ENCODE peak calls at places on chromosomes 12 and 14, in four cellular contexts. One of them, this sample, is unnamed.

GRCh38 chr12:5480953-5481300 is 49.0 kb downstream of the NTF3 start:
- DNase-seq in brain microvascular endothelial cell: no peak
- DNase-seq in AG04450: no peak
- DNase-seq in choroid plexus epithelial cell: no peak
- DNase-seq in this sample: no peak

GRCh38 chr14:74140374-74140850 is 55.7 kb downstream of the LIN52 start:
- DNase-seq in brain microvascular endothelial cell: no peak
- DNase-seq in AG04450: no peak
- DNase-seq in choroid plexus epithelial cell: peak
- DNase-seq in this sample: peak

GRCh38 chr12:94150483-94151225 is 2.3 kb downstream of the PLXNC1 start:
- DNase-seq in brain microvascular endothelial cell: no peak
- DNase-seq in AG04450: no peak
- DNase-seq in choroid plexus epithelial cell: no peak
- DNase-seq in this sample: no peak

GRCh38 chr12:132359971-132360370 is 30.6 kb upstream of the GALNT9 start:
- DNase-seq in brain microvascular endothelial cell: no peak
- DNase-seq in AG04450: no peak
- DNase-seq in choroid plexus epithelial cell: no peak
- DNase-seq in this sample: no peak

GRCh38 chr14:67538501-67538900 is 5.4 kb downstream of the PLEKHH1 start:
- DNase-seq in brain microvascular endothelial cell: no peak
- DNase-seq in AG04450: no peak
- DNase-seq in choroid plexus epithelial cell: no peak
- DNase-seq in this sample: no peak

GRCh38 chr14:101367421-101368261 is 193.7 kb upstream of the DIO3 start:
- DNase-seq in brain microvascular endothelial cell: no peak
- DNase-seq in AG04450: no peak
- DNase-seq in choroid plexus epithelial cell: no peak
- DNase-seq in this sample: no peak

GRCh38 chr14:99274346-99275221 is 2.6 kb upstream of the BCL11B start:
- DNase-seq in brain microvascular endothelial cell: peak
- DNase-seq in AG04450: no peak
- DNase-seq in choroid plexus epithelial cell: peak
- DNase-seq in this sample: peak

GRCh38 chr14:50342211-50343080 is 30.3 kb downstream of the DMAC2L start:
- DNase-seq in brain microvascular endothelial cell: peak
- DNase-seq in AG04450: no peak
- DNase-seq in choroid plexus epithelial cell: peak
- DNase-seq in this sample: peak

GRCh38 chr14:69101331-69101826 is 51.5 kb downstream of the DCAF5 start:
- DNase-seq in brain microvascular endothelial cell: peak
- DNase-seq in AG04450: peak
- DNase-seq in choroid plexus epithelial cell: peak
- DNase-seq in this sample: peak

GRCh38 chr12:7145671-7146070 is 15.5 kb downstream of the CLSTN3 start:
- DNase-seq in brain microvascular endothelial cell: no peak
- DNase-seq in AG04450: no peak
- DNase-seq in choroid plexus epithelial cell: no peak
- DNase-seq in this sample: no peak

GRCh38 chr14:104350463-104351185 is 212.2 kb downstream of the KIF26A start:
- DNase-seq in brain microvascular endothelial cell: no peak
- DNase-seq in AG04450: no peak
- DNase-seq in choroid plexus epithelial cell: peak
- DNase-seq in this sample: no peak

GRCh38 chr12:84701966-84702365 is 210.6 kb downstream of the SLC6A15 start:
- DNase-seq in brain microvascular endothelial cell: peak
- DNase-seq in AG04450: no peak
- DNase-seq in choroid plexus epithelial cell: peak
- DNase-seq in this sample: no peak

GRCh38 chr14:52596320-52596719 is 43.7 kb downstream of the GPR137C start:
- DNase-seq in brain microvascular endothelial cell: no peak
- DNase-seq in AG04450: no peak
- DNase-seq in choroid plexus epithelial cell: no peak
- DNase-seq in this sample: no peak

GRCh38 chr14:55188686-55189295 is 2.6 kb downstream of the DLGAP5 start:
- DNase-seq in brain microvascular endothelial cell: no peak
- DNase-seq in AG04450: no peak
- DNase-seq in choroid plexus epithelial cell: no peak
- DNase-seq in this sample: peak
- H3K4me3 ChIP-seq in brain microvascular endothelial cell: no peak
- H3K4me3 ChIP-seq in AG04450: no peak
- H3K4me3 ChIP-seq in choroid plexus epithelial cell: no peak
- H3K4me3 ChIP-seq in this sample: no peak

GRCh38 chr12:112011685-112012084 is 1.3 kb downstream of the TMEM116 start:
- DNase-seq in brain microvascular endothelial cell: no peak
- DNase-seq in AG04450: no peak
- DNase-seq in choroid plexus epithelial cell: no peak
- DNase-seq in this sample: no peak

GRCh38 chr12:112012775-112013600 is at the start of the genes ERP29 and TMEM116:
- DNase-seq in brain microvascular endothelial cell: peak
- DNase-seq in AG04450: peak
- DNase-seq in choroid plexus epithelial cell: peak
- DNase-seq in this sample: peak

GRCh38 chr12:112010415-112011344 is 2.3 kb downstream of the TMEM116 start:
- DNase-seq in brain microvascular endothelial cell: no peak
- DNase-seq in AG04450: no peak
- DNase-seq in choroid plexus epithelial cell: no peak
- DNase-seq in this sample: no peak

GRCh38 chr12:112015938-112016337 is 2.7 kb downstream of the ERP29 start:
- DNase-seq in brain microvascular endothelial cell: no peak
- DNase-seq in AG04450: no peak
- DNase-seq in choroid plexus epithelial cell: no peak
- DNase-seq in this sample: no peak

GRCh38 chr12:112013601-112014402 is 576 bp downstream of the ERP29 start:
- DNase-seq in brain microvascular endothelial cell: peak
- DNase-seq in AG04450: no peak
- DNase-seq in choroid plexus epithelial cell: peak
- DNase-seq in this sample: peak
- TF ChIP-seq CTCF in brain microvascular endothelial cell: no peak
- TF ChIP-seq CTCF in AG04450: no peak
- TF ChIP-seq CTCF in choroid plexus epithelial cell: no peak
- TF ChIP-seq CTCF in this sample: no peak

GRCh38 chr14:76136476-76137160 is 15.1 kb upstream of the GPATCH2L start:
- DNase-seq in brain microvascular endothelial cell: no peak
- DNase-seq in AG04450: no peak
- DNase-seq in choroid plexus epithelial cell: no peak
- DNase-seq in this sample: no peak
- H3K4me3 ChIP-seq in brain microvascular endothelial cell: no peak
- H3K4me3 ChIP-seq in AG04450: no peak
- H3K4me3 ChIP-seq in choroid plexus epithelial cell: no peak
- H3K4me3 ChIP-seq in this sample: no peak

GRCh38 chr12:57454213-57454565 is 918 bp upstream of the INHBE start:
- DNase-seq in brain microvascular endothelial cell: no peak
- DNase-seq in AG04450: no peak
- DNase-seq in choroid plexus epithelial cell: no peak
- DNase-seq in this sample: no peak

GRCh38 chr12:57454566-57455373 is at the start of gene INHBE:
- DNase-seq in brain microvascular endothelial cell: no peak
- DNase-seq in AG04450: peak
- DNase-seq in choroid plexus epithelial cell: peak
- DNase-seq in this sample: peak

GRCh38 chr12:57452181-57452936 is 2.7 kb upstream of the INHBE start:
- DNase-seq in brain microvascular endothelial cell: peak
- DNase-seq in AG04450: peak
- DNase-seq in choroid plexus epithelial cell: peak
- DNase-seq in this sample: peak

GRCh38 chr12:57451233-57451778 is 3.8 kb upstream of the INHBE start:
- DNase-seq in brain microvascular endothelial cell: no peak
- DNase-seq in AG04450: no peak
- DNase-seq in choroid plexus epithelial cell: no peak
- DNase-seq in this sample: no peak

GRCh38 chr12:57452937-57453509 is 2.1 kb upstream of the INHBE start:
- DNase-seq in brain microvascular endothelial cell: peak
- DNase-seq in AG04450: no peak
- DNase-seq in choroid plexus epithelial cell: peak
- DNase-seq in this sample: peak
- TF ChIP-seq CTCF in brain microvascular endothelial cell: peak
- TF ChIP-seq CTCF in AG04450: peak
- TF ChIP-seq CTCF in choroid plexus epithelial cell: peak
- TF ChIP-seq CTCF in this sample: peak

DNA sequence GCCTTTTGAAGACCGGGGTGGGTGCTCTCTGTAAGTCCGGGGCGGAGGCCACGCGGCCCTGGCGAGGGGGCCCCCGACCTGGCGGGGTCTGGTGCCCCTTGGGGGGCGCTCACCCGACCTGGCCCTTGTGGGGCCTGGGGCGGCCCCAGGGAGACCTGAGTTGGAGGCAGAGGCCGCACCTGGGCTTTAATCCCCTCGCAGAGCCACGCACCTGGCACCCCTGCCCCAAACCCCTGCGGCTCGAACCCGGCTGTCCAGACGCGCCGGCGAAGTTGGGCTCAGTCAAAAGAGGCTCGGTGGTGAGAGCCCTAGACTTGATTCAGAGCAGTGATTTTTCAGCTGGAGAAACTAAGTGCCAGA is 267 bp downstream of the CFAP251 start:
- DNase-seq in brain microvascular endothelial cell: no peak
- DNase-seq in AG04450: no peak
- DNase-seq in choroid plexus epithelial cell: no peak
- DNase-seq in this sample: no peak
- H3K4me3 ChIP-seq in brain microvascular endothelial cell: peak
- H3K4me3 ChIP-seq in AG04450: peak
- H3K4me3 ChIP-seq in choroid plexus epithelial cell: peak
- H3K4me3 ChIP-seq in this sample: no peak

GRCh38 chr12:105485926-105486325 is 155.4 kb downstream of the C12orf75 start:
- DNase-seq in brain microvascular endothelial cell: no peak
- DNase-seq in AG04450: no peak
- DNase-seq in choroid plexus epithelial cell: peak
- DNase-seq in this sample: no peak
- TF ChIP-seq CTCF in brain microvascular endothelial cell: no peak
- TF ChIP-seq CTCF in AG04450: no peak
- TF ChIP-seq CTCF in choroid plexus epithelial cell: no peak
- TF ChIP-seq CTCF in this sample: no peak

DNA sequence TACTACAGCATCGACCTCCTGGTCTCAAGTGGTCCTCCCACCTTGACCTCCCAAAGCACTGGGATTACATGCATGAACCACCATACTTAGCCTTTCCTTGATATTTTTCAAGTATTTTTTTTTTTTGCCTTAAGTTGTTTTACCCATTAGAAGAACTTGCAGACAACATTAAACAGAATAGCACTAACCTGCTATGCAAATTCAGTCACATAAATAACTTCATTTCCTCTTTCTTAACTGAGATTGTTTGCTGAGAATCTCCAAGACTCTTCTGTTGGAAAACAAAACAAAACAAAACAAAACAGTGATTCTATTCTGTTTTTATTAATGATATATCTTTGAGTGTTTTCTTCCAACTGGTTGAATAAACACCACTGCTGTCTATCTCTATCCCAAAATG is 115.9 kb upstream of the IFNG-AS1 start:
- DNase-seq in brain microvascular endothelial cell: no peak
- DNase-seq in AG04450: no peak
- DNase-seq in choroid plexus epithelial cell: no peak
- DNase-seq in this sample: no peak
- H3K4me3 ChIP-seq in brain microvascular endothelial cell: no peak
- H3K4me3 ChIP-seq in AG04450: no peak
- H3K4me3 ChIP-seq in choroid plexus epithelial cell: no peak
- H3K4me3 ChIP-seq in this sample: no peak

DNA sequence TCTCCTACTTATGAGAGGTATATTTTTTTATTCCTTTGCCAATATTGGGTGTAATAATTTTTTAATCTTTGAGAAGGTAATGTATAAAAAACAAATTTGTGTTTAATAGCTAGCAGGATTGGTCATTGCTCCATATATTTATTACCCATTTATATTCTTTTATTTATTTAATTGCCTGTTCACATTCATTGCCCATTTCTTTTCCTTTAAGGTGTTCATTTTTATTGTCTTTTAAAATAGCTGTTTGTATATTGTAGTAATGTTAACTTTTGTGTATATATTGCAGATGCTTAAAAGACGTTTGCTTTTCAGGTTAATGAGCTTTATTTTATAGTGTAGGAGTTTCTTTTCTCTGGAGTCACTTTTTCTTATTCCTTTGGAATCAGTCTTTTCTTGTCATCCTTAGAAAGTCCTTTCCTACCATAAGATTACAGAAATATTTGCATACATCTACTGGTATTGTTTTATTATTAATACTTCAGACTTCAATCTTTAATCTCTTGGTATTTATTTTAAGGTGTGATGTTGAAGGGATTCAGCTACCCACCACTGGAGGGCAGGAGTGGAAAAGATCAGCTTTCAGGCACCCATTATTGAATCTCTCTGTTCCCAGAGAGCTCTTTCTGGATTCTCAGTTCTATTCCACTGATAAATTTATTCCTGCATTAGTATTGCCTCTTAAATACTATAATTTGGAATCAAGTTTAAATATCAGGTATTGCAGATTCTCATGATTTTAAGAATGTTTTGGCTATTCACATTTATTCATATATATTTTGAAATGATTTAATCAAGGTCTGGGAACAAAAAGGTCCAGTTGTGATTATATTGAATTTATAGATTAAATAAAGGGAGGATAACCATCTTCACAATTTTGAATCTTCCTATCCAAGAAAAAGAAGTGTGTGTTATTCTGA is 17.3 kb downstream of the PPM1A start:
- DNase-seq in brain microvascular endothelial cell: peak
- DNase-seq in AG04450: no peak
- DNase-seq in choroid plexus epithelial cell: peak
- DNase-seq in this sample: no peak
- TF ChIP-seq CTCF in brain microvascular endothelial cell: peak
- TF ChIP-seq CTCF in AG04450: peak
- TF ChIP-seq CTCF in choroid plexus epithelial cell: peak
- TF ChIP-seq CTCF in this sample: peak

This sample was measured in fibroblast of the aortic adventitia.